ENCODE peak calls at places on chromosomes 2 and 18, in four cellular contexts. One of them, this sample, is unnamed.

GRCh38 chr2:69177063-69177771 is 164.2 kb downstream of the ANTXR1 start:
- DNase-seq in HepG2: peak
- DNase-seq in K562: peak
- DNase-seq in GM12878: no peak
- DNase-seq in this sample: peak

GRCh38 chr2:168948621-168949212 is 47.6 kb downstream of the G6PC2 start:
- DNase-seq in HepG2: peak
- DNase-seq in K562: peak
- DNase-seq in GM12878: no peak
- DNase-seq in this sample: no peak

GRCh38 chr2:11073251-11073650 is 82.0 kb upstream of the SLC66A3 start:
- DNase-seq in HepG2: peak
- DNase-seq in K562: peak
- DNase-seq in GM12878: no peak
- DNase-seq in this sample: peak

GRCh38 chr2:71930073-71930681 is 217.5 kb downstream of the CYP26B1 start:
- DNase-seq in HepG2: no peak
- DNase-seq in K562: no peak
- DNase-seq in GM12878: no peak
- DNase-seq in this sample: peak

GRCh38 chr18:21449367-21450250 is 150.9 kb downstream of the ESCO1 start:
- DNase-seq in HepG2: no peak
- DNase-seq in K562: no peak
- DNase-seq in GM12878: no peak
- DNase-seq in this sample: no peak

GRCh38 chr2:26575836-26576564 is 65.2 kb downstream of the CIB4 start:
- DNase-seq in HepG2: no peak
- DNase-seq in K562: no peak
- DNase-seq in GM12878: no peak
- DNase-seq in this sample: no peak

GRCh38 chr2:33492735-33493134 is 16.3 kb downstream of the RASGRP3 start:
- DNase-seq in HepG2: no peak
- DNase-seq in K562: no peak
- DNase-seq in GM12878: no peak
- DNase-seq in this sample: no peak

GRCh38 chr2:15912203-15912602 is 28.1 kb upstream of the MYCN start:
- DNase-seq in HepG2: no peak
- DNase-seq in K562: no peak
- DNase-seq in GM12878: no peak
- DNase-seq in this sample: no peak

GRCh38 chr2:70094978-70095832 is 7.9 kb downstream of the PCBP1 start:
- DNase-seq in HepG2: peak
- DNase-seq in K562: no peak
- DNase-seq in GM12878: no peak
- DNase-seq in this sample: no peak

GRCh38 chr2:160402498-160402897 is 91.1 kb downstream of the RBMS1 start:
- DNase-seq in HepG2: no peak
- DNase-seq in K562: no peak
- DNase-seq in GM12878: no peak
- DNase-seq in this sample: no peak

DNA sequence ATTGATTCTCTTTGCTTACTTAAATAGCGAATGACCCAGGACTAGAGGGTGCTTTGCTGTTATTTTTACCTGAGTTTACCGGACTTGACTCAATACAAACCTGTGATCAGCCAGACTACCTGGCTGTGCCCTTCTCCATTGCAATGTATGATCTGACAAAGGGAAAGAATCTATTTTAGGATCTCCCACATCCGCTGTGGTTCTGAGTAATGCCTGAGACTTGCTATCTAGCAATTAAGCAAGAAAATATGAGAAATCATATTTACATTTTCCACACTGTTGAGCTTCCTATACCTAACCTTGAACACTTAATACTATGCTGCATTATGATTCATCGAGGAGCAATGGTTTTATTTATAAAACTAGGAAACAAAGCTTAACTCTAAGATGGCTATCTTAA is 215.2 kb downstream of the RAD51AP2 start:
- DNase-seq in HepG2: no peak
- DNase-seq in K562: no peak
- DNase-seq in GM12878: no peak
- DNase-seq in this sample: no peak
- TF ChIP-seq TAF1 in HepG2: no peak
- TF ChIP-seq TAF1 in K562: no peak
- TF ChIP-seq TAF1 in GM12878: no peak
- TF ChIP-seq TAF1 in this sample: no peak

GRCh38 chr2:45551862-45552261 is 59.2 kb downstream of the SRBD1 start:
- DNase-seq in HepG2: no peak
- DNase-seq in K562: no peak
- DNase-seq in GM12878: no peak
- DNase-seq in this sample: no peak
- TF ChIP-seq EP300 in HepG2: no peak
- TF ChIP-seq EP300 in K562: no peak
- TF ChIP-seq EP300 in GM12878: no peak
- TF ChIP-seq EP300 in this sample: no peak

GRCh38 chr2:111905990-111906735 is 7.8 kb downstream of the MERTK start:
- DNase-seq in HepG2: no peak
- DNase-seq in K562: no peak
- DNase-seq in GM12878: peak
- DNase-seq in this sample: no peak
- TF ChIP-seq FOXM1 in HepG2: no peak
- TF ChIP-seq FOXM1 in K562: no peak
- TF ChIP-seq FOXM1 in GM12878: no peak
- TF ChIP-seq FOXM1 in this sample: no peak

GRCh38 chr2:46198931-46199330 is 98.3 kb upstream of the EPAS1 start:
- DNase-seq in HepG2: no peak
- DNase-seq in K562: no peak
- DNase-seq in GM12878: no peak
- DNase-seq in this sample: no peak
- TF ChIP-seq TAF1 in HepG2: no peak
- TF ChIP-seq TAF1 in K562: no peak
- TF ChIP-seq TAF1 in GM12878: no peak
- TF ChIP-seq TAF1 in this sample: no peak

DNA sequence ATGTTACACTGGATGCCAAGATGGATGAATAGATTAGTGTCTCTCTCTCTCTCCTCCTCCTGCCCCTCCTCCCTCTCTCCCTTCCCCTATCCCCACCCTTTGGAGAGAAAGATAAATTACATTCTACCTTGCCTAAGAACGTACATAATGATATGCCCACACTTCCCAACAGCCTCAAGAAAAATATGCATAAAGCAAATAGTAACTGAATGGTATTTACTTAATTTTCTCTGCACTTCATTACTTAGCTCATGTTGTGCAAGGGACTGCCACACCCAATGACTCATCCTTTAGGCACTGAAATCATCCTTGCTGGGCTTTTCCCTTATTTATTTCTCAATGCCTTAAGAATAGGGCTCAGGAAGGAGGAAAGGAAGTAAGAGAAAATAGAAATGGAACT is 137.3 kb upstream of the PID1 start:
- DNase-seq in HepG2: peak
- DNase-seq in K562: no peak
- DNase-seq in GM12878: no peak
- DNase-seq in this sample: no peak
- TF ChIP-seq EP300 in HepG2: no peak
- TF ChIP-seq EP300 in K562: no peak
- TF ChIP-seq EP300 in GM12878: no peak
- TF ChIP-seq EP300 in this sample: no peak

This sample was measured in SK-N-SH.